ENCODE peak calls at places on chromosomes 11 and 22, in eight cellular contexts. S, Y, A, L, B, X, K and U are unnamed samples.

GRCh38 chr22:26401726-26402125 is 27.3 kb upstream of the ASPHD2 start:
- DNase-seq in S (peak), Y (no peak), A (no peak), L (no peak), B (peak), X (no peak), K (no peak), U (no peak)

GRCh38 chr22:35301370-35301874 is 1.7 kb downstream of the TOM1 start:
- DNase-seq in S (no peak), Y (no peak), A (peak), L (no peak), B (peak), X (no peak), K (peak), U (peak)

GRCh38 chr22:29820941-29821789 is 16.9 kb downstream of the ASCC2 start:
- DNase-seq in S (no peak), Y (no peak), A (peak), L (peak), B (peak), X (no peak), K (peak), U (peak)

GRCh38 chr22:47564651-47565050 is 802.2 kb downstream of the TBC1D22A start:
- DNase-seq in S (no peak), Y (no peak), A (no peak), L (no peak), B (no peak), X (no peak), K (no peak), U (no peak)

GRCh38 chr22:48945621-48946458 is 881.8 kb downstream of the BRD1 start:
- DNase-seq in S (no peak), Y (no peak), A (no peak), L (no peak), B (no peak), X (no peak), K (peak), U (no peak)

GRCh38 chr11:111372538-111372937 is 6.5 kb downstream of the POU2AF1 start:
- DNase-seq in S (no peak), Y (no peak), A (no peak), L (no peak), B (no peak), X (no peak), K (no peak), U (no peak)

GRCh38 chr22:43921361-43921760 is 2.2 kb upstream of the PNPLA3 start:
- DNase-seq in S (no peak), Y (no peak), A (no peak), L (no peak), B (peak), X (no peak), K (no peak), U (peak)

GRCh38 chr11:109940816-109941215 is 152.4 kb upstream of the ZC3H12C start:
- DNase-seq in S (no peak), Y (no peak), A (peak), L (no peak), B (peak), X (no peak), K (no peak), U (no peak)

GRCh38 chr11:26761382-26761781 is 39.5 kb upstream of the SLC5A12 start:
- DNase-seq in S (no peak), Y (no peak), A (no peak), L (no peak), B (no peak), X (no peak), K (no peak), U (no peak)

GRCh38 chr11:33272338-33273107 is 15.3 kb downstream of the HIPK3 start:
- DNase-seq in S (no peak), Y (no peak), A (no peak), L (no peak), B (no peak), X (no peak), K (no peak), U (no peak)

GRCh38 chr11:114158886-114159285 is 99.4 kb downstream of the ZBTB16 start:
- DNase-seq in S (no peak), Y (no peak), A (no peak), L (no peak), B (no peak), X (no peak), K (peak), U (no peak)

GRCh38 chr22:46062971-46063631 is 86.1 kb upstream of the WNT7B start:
- DNase-seq in S (no peak), Y (no peak), A (no peak), L (no peak), B (no peak), X (no peak), K (no peak), U (no peak)

GRCh38 chr11:76802621-76803020 is 19.5 kb downstream of the TSKU start:
- DNase-seq in S (no peak), Y (no peak), A (no peak), L (no peak), B (no peak), X (no peak), K (no peak), U (no peak)

GRCh38 chr22:43988960-43989359 is 33.7 kb downstream of the SAMM50 start:
- DNase-seq in S (no peak), Y (no peak), A (no peak), L (no peak), B (no peak), X (no peak), K (no peak), U (no peak)